ENCODE peak calls at places on chromosomes 11 and 22, in seven cellular contexts. G, J, S, I, M, B and K are unnamed samples.

GRCh38 chr11:2833938-2834892 is 51.4 kb downstream of the CDKN1C start:
- DNase-seq in G (no peak), J (no peak), S (no peak), I (no peak), M (no peak), B (no peak), K (no peak)

GRCh38 chr11:110431212-110432073 is 1.7 kb downstream of the FDX1 start:
- DNase-seq in G (no peak), J (no peak), S (no peak), I (no peak), M (no peak), B (peak; percentile 33), K (no peak)

GRCh38 chr11:7775689-7776088 is 21.1 kb downstream of the OR5P2 start:
- DNase-seq in G (no peak), J (no peak), S (no peak), I (no peak), M (no peak), B (no peak), K (no peak)

GRCh38 chr11:67542971-67543370 is 19.7 kb upstream of the CABP2 start:
- DNase-seq in G (no peak), J (no peak), S (no peak), I (no peak), M (no peak), B (no peak), K (no peak)

GRCh38 chr22:30947163-30947820 is 21.3 kb downstream of the MORC2 start:
- DNase-seq in G (no peak), J (peak; percentile 81), S (no peak), I (no peak), M (no peak), B (no peak), K (peak; percentile 45)

GRCh38 chr22:31332886-31333285 is 13.3 kb downstream of the PATZ1 start:
- DNase-seq in G (no peak), J (no peak), S (no peak), I (no peak), M (no peak), B (no peak), K (no peak)

GRCh38 chr11:76752321-76753175 is 30.6 kb upstream of the TSKU start:
- DNase-seq in G (no peak), J (no peak), S (peak; percentile 65), I (no peak), M (peak; percentile 89), B (no peak), K (no peak)

GRCh38 chr11:125229916-125230315 is 65.4 kb downstream of the PKNOX2 start:
- DNase-seq in G (no peak), J (no peak), S (no peak), I (no peak), M (no peak), B (no peak), K (no peak)

GRCh38 chr22:23183107-23183698 is 2.9 kb downstream of the BCR start:
- DNase-seq in G (no peak), J (peak; percentile 86), S (no peak), I (peak; percentile 8), M (peak; percentile 63), B (no peak), K (peak; percentile 94)